ENCODE peak calls at places on chromosome 10, in eight cellular contexts. One of them, this sample, is unnamed.

GRCh38 chr10:61188691-61189090 is 244.7 kb upstream of the RHOBTB1 start:
- DNase-seq in mammary epithelial cell: no peak
- DNase-seq in cardiac muscle cell: peak; percentile 5
- DNase-seq in fibroblast of lung: no peak
- DNase-seq in substantia nigra: no peak
- DNase-seq in right cardiac atrium: no peak
- DNase-seq in A549: no peak
- DNase-seq in CD8-positive, alpha-beta memory T cell: no peak
- DNase-seq in this sample: no peak

GRCh38 chr10:104816501-104816900 is 175.4 kb downstream of the SORCS3 start:
- DNase-seq in CD8-positive, alpha-beta memory T cell: no peak
- DNase-seq in right cardiac atrium: no peak
- DNase-seq in substantia nigra: no peak
- DNase-seq in fibroblast of lung: no peak
- DNase-seq in A549: no peak
- DNase-seq in cardiac muscle cell: no peak
- DNase-seq in mammary epithelial cell: no peak
- DNase-seq in this sample: no peak

GRCh38 chr10:32149257-32149955 is 93.2 kb upstream of the KIF5B start:
- DNase-seq in cardiac muscle cell: no peak
- DNase-seq in fibroblast of lung: peak; percentile 95
- DNase-seq in substantia nigra: no peak
- DNase-seq in mammary epithelial cell: peak; percentile 89
- DNase-seq in A549: no peak
- DNase-seq in CD8-positive, alpha-beta memory T cell: no peak
- DNase-seq in right cardiac atrium: peak; percentile 81
- DNase-seq in this sample: peak; percentile 91

GRCh38 chr10:129693382-129693781 is 226.3 kb downstream of the MGMT start:
- DNase-seq in mammary epithelial cell: no peak
- DNase-seq in fibroblast of lung: no peak
- DNase-seq in substantia nigra: no peak
- DNase-seq in cardiac muscle cell: no peak
- DNase-seq in CD8-positive, alpha-beta memory T cell: no peak
- DNase-seq in A549: no peak
- DNase-seq in right cardiac atrium: no peak
- DNase-seq in this sample: no peak

GRCh38 chr10:89904755-89905154 is 203.4 kb downstream of the KIF20B start:
- DNase-seq in CD8-positive, alpha-beta memory T cell: no peak
- DNase-seq in fibroblast of lung: peak; percentile 66
- DNase-seq in mammary epithelial cell: peak; percentile 91
- DNase-seq in cardiac muscle cell: no peak
- DNase-seq in substantia nigra: no peak
- DNase-seq in A549: no peak
- DNase-seq in right cardiac atrium: no peak
- DNase-seq in this sample: peak; percentile 58

GRCh38 chr10:83881647-83882046 is 257.7 kb upstream of the GHITM start:
- DNase-seq in cardiac muscle cell: no peak
- DNase-seq in A549: no peak
- DNase-seq in substantia nigra: no peak
- DNase-seq in fibroblast of lung: peak; percentile 74
- DNase-seq in mammary epithelial cell: no peak
- DNase-seq in right cardiac atrium: no peak
- DNase-seq in CD8-positive, alpha-beta memory T cell: no peak
- DNase-seq in this sample: no peak

GRCh38 chr10:49167629-49168540 is 20.3 kb downstream of the TMEM273 start:
- DNase-seq in A549: no peak
- DNase-seq in fibroblast of lung: no peak
- DNase-seq in right cardiac atrium: no peak
- DNase-seq in substantia nigra: no peak
- DNase-seq in cardiac muscle cell: no peak
- DNase-seq in mammary epithelial cell: no peak
- DNase-seq in CD8-positive, alpha-beta memory T cell: no peak
- DNase-seq in this sample: no peak

GRCh38 chr10:46285300-46285699 is 1.5 kb upstream of the ANTXRL start:
- DNase-seq in cardiac muscle cell: no peak
- DNase-seq in substantia nigra: no peak
- DNase-seq in CD8-positive, alpha-beta memory T cell: no peak
- DNase-seq in fibroblast of lung: no peak
- DNase-seq in A549: no peak
- DNase-seq in right cardiac atrium: no peak
- DNase-seq in mammary epithelial cell: no peak
- DNase-seq in this sample: no peak

GRCh38 chr10:73467210-73467609 is 28.6 kb downstream of the PPP3CB start:
- DNase-seq in cardiac muscle cell: peak; percentile 18
- DNase-seq in A549: no peak
- DNase-seq in CD8-positive, alpha-beta memory T cell: no peak
- DNase-seq in fibroblast of lung: no peak
- DNase-seq in substantia nigra: no peak
- DNase-seq in right cardiac atrium: no peak
- DNase-seq in mammary epithelial cell: no peak
- DNase-seq in this sample: no peak

GRCh38 chr10:6396652-6397051 is 183.4 kb downstream of the PRKCQ start:
- DNase-seq in mammary epithelial cell: peak; percentile 80
- DNase-seq in right cardiac atrium: no peak
- DNase-seq in fibroblast of lung: peak; percentile 74
- DNase-seq in CD8-positive, alpha-beta memory T cell: no peak
- DNase-seq in cardiac muscle cell: no peak
- DNase-seq in A549: no peak
- DNase-seq in substantia nigra: no peak
- DNase-seq in this sample: peak; percentile 39

GRCh38 chr10:133159950-133160812 is at the start of gene KNDC1:
- DNase-seq in fibroblast of lung: peak; percentile 23
- DNase-seq in right cardiac atrium: no peak
- DNase-seq in CD8-positive, alpha-beta memory T cell: peak; percentile 50
- DNase-seq in A549: peak; percentile 80
- DNase-seq in cardiac muscle cell: peak; percentile 84
- DNase-seq in mammary epithelial cell: no peak
- DNase-seq in substantia nigra: no peak
- DNase-seq in this sample: no peak

GRCh38 chr10:58115218-58116050 is 152.3 kb downstream of the IPMK start:
- DNase-seq in substantia nigra: no peak
- DNase-seq in A549: no peak
- DNase-seq in right cardiac atrium: no peak
- DNase-seq in CD8-positive, alpha-beta memory T cell: no peak
- DNase-seq in cardiac muscle cell: no peak
- DNase-seq in mammary epithelial cell: no peak
- DNase-seq in fibroblast of lung: peak; percentile 10
- DNase-seq in this sample: no peak

GRCh38 chr10:20714518-20714917 is 182.6 kb downstream of the NEBL start:
- DNase-seq in A549: no peak
- DNase-seq in substantia nigra: no peak
- DNase-seq in right cardiac atrium: no peak
- DNase-seq in mammary epithelial cell: peak; percentile 64
- DNase-seq in CD8-positive, alpha-beta memory T cell: no peak
- DNase-seq in cardiac muscle cell: no peak
- DNase-seq in fibroblast of lung: no peak
- DNase-seq in this sample: peak; percentile 14

GRCh38 chr10:77012811-77013500 is 624.7 kb downstream of the KCNMA1 start:
- DNase-seq in mammary epithelial cell: no peak
- DNase-seq in substantia nigra: no peak
- DNase-seq in cardiac muscle cell: no peak
- DNase-seq in CD8-positive, alpha-beta memory T cell: no peak
- DNase-seq in A549: no peak
- DNase-seq in fibroblast of lung: no peak
- DNase-seq in right cardiac atrium: peak; percentile 60
- DNase-seq in this sample: no peak

GRCh38 chr10:76067447-76067846 is 636.0 kb downstream of the LRMDA start:
- DNase-seq in fibroblast of lung: no peak
- DNase-seq in cardiac muscle cell: no peak
- DNase-seq in mammary epithelial cell: no peak
- DNase-seq in substantia nigra: no peak
- DNase-seq in right cardiac atrium: no peak
- DNase-seq in A549: no peak
- DNase-seq in CD8-positive, alpha-beta memory T cell: no peak
- DNase-seq in this sample: no peak

GRCh38 chr10:129057856-129058663 is 409.0 kb upstream of the MGMT start:
- DNase-seq in A549: no peak
- DNase-seq in fibroblast of lung: no peak
- DNase-seq in substantia nigra: no peak
- DNase-seq in right cardiac atrium: no peak
- DNase-seq in mammary epithelial cell: no peak
- DNase-seq in CD8-positive, alpha-beta memory T cell: peak; percentile 63
- DNase-seq in cardiac muscle cell: no peak
- DNase-seq in this sample: no peak

GRCh38 chr10:14456218-14456869 is 125.6 kb upstream of the FRMD4A start:
- DNase-seq in fibroblast of lung: no peak
- DNase-seq in A549: no peak
- DNase-seq in substantia nigra: no peak
- DNase-seq in CD8-positive, alpha-beta memory T cell: no peak
- DNase-seq in mammary epithelial cell: no peak
- DNase-seq in cardiac muscle cell: no peak
- DNase-seq in right cardiac atrium: no peak
- DNase-seq in this sample: no peak

GRCh38 chr10:115936926-115937755 is 335.9 kb downstream of the GFRA1 start:
- DNase-seq in right cardiac atrium: no peak
- DNase-seq in mammary epithelial cell: peak; percentile 36
- DNase-seq in fibroblast of lung: peak; percentile 82
- DNase-seq in CD8-positive, alpha-beta memory T cell: no peak
- DNase-seq in substantia nigra: no peak
- DNase-seq in cardiac muscle cell: no peak
- DNase-seq in A549: no peak
- DNase-seq in this sample: peak; percentile 71

GRCh38 chr10:69630651-69631400 is 779 bp downstream of the FAM241B start:
- DNase-seq in fibroblast of lung: no peak
- DNase-seq in CD8-positive, alpha-beta memory T cell: no peak
- DNase-seq in right cardiac atrium: no peak
- DNase-seq in substantia nigra: no peak
- DNase-seq in mammary epithelial cell: peak; percentile 3
- DNase-seq in cardiac muscle cell: no peak
- DNase-seq in A549: no peak
- DNase-seq in this sample: no peak
- H3K27ac ChIP-seq in fibroblast of lung: no peak overlapping the region
- H3K27ac ChIP-seq in CD8-positive, alpha-beta memory T cell: peak overlapping the region; percentile 16
- H3K27ac ChIP-seq in right cardiac atrium: no peak overlapping the region
- H3K27ac ChIP-seq in substantia nigra: no peak overlapping the region
- H3K27ac ChIP-seq in mammary epithelial cell: no peak overlapping the region
- H3K27ac ChIP-seq in cardiac muscle cell: no peak overlapping the region
- H3K27ac ChIP-seq in A549: peak overlapping the region; percentile 80
- H3K27ac ChIP-seq in this sample: no peak overlapping the region

GRCh38 chr10:121832647-121833046 is 95.2 kb downstream of the ATE1 start:
- DNase-seq in substantia nigra: no peak
- DNase-seq in right cardiac atrium: no peak
- DNase-seq in A549: no peak
- DNase-seq in mammary epithelial cell: no peak
- DNase-seq in CD8-positive, alpha-beta memory T cell: no peak
- DNase-seq in cardiac muscle cell: no peak
- DNase-seq in fibroblast of lung: no peak
- DNase-seq in this sample: no peak

GRCh38 chr10:121830101-121830500 is 97.7 kb downstream of the ATE1 start:
- DNase-seq in mammary epithelial cell: no peak
- DNase-seq in A549: no peak
- DNase-seq in CD8-positive, alpha-beta memory T cell: no peak
- DNase-seq in substantia nigra: no peak
- DNase-seq in cardiac muscle cell: peak; percentile 8
- DNase-seq in right cardiac atrium: no peak
- DNase-seq in fibroblast of lung: no peak
- DNase-seq in this sample: no peak

GRCh38 chr10:121831777-121832176 is 96.1 kb downstream of the ATE1 start:
- DNase-seq in cardiac muscle cell: no peak
- DNase-seq in fibroblast of lung: no peak
- DNase-seq in substantia nigra: no peak
- DNase-seq in right cardiac atrium: no peak
- DNase-seq in CD8-positive, alpha-beta memory T cell: no peak
- DNase-seq in mammary epithelial cell: no peak
- DNase-seq in A549: no peak
- DNase-seq in this sample: no peak

GRCh38 chr10:121833387-121833786 is 94.4 kb downstream of the ATE1 start:
- DNase-seq in substantia nigra: no peak
- DNase-seq in fibroblast of lung: no peak
- DNase-seq in CD8-positive, alpha-beta memory T cell: no peak
- DNase-seq in right cardiac atrium: no peak
- DNase-seq in mammary epithelial cell: no peak
- DNase-seq in cardiac muscle cell: no peak
- DNase-seq in A549: no peak
- DNase-seq in this sample: no peak

DNA sequence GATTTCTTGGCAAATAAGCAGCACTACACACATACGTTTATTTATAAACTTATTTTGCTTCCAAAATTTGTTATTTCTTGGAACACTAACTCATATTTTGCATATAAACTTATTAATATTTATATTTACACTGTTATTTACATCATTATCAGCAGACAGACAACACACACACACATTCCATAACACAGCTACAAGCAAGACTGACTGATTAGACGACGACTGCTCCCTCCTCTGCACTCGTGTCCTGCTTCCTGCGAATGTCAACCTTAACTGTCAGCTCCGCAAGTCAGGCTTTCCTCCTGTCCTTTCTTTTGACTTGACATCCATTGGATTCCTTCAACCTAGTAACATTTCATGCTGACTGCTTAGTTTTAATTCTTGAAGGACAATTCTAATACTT is 96.6 kb downstream of the ATE1 start:
- DNase-seq in CD8-positive, alpha-beta memory T cell: no peak
- DNase-seq in cardiac muscle cell: peak; percentile 14
- DNase-seq in mammary epithelial cell: no peak
- DNase-seq in fibroblast of lung: no peak
- DNase-seq in right cardiac atrium: no peak
- DNase-seq in A549: no peak
- DNase-seq in substantia nigra: no peak
- DNase-seq in this sample: no peak
- H3K27ac ChIP-seq in CD8-positive, alpha-beta memory T cell: no peak overlapping the region
- H3K27ac ChIP-seq in cardiac muscle cell: peak overlapping the region; percentile 5
- H3K27ac ChIP-seq in mammary epithelial cell: no peak overlapping the region
- H3K27ac ChIP-seq in fibroblast of lung: no peak overlapping the region
- H3K27ac ChIP-seq in right cardiac atrium: no peak overlapping the region
- H3K27ac ChIP-seq in A549: no peak overlapping the region
- H3K27ac ChIP-seq in substantia nigra: no peak overlapping the region
- H3K27ac ChIP-seq in this sample: no peak overlapping the region

GRCh38 chr10:28687683-28688001 is 10.3 kb downstream of the BAMBI start:
- DNase-seq in A549: no peak
- DNase-seq in CD8-positive, alpha-beta memory T cell: no peak
- DNase-seq in fibroblast of lung: no peak
- DNase-seq in substantia nigra: no peak
- DNase-seq in right cardiac atrium: no peak
- DNase-seq in cardiac muscle cell: no peak
- DNase-seq in mammary epithelial cell: no peak
- DNase-seq in this sample: no peak
- H3K27ac ChIP-seq in A549: no peak overlapping the region
- H3K27ac ChIP-seq in CD8-positive, alpha-beta memory T cell: no peak overlapping the region
- H3K27ac ChIP-seq in fibroblast of lung: no peak overlapping the region
- H3K27ac ChIP-seq in substantia nigra: no peak overlapping the region
- H3K27ac ChIP-seq in right cardiac atrium: no peak overlapping the region
- H3K27ac ChIP-seq in cardiac muscle cell: peak overlapping the region; percentile 99
- H3K27ac ChIP-seq in mammary epithelial cell: no peak overlapping the region
- H3K27ac ChIP-seq in this sample: no peak overlapping the region

DNA sequence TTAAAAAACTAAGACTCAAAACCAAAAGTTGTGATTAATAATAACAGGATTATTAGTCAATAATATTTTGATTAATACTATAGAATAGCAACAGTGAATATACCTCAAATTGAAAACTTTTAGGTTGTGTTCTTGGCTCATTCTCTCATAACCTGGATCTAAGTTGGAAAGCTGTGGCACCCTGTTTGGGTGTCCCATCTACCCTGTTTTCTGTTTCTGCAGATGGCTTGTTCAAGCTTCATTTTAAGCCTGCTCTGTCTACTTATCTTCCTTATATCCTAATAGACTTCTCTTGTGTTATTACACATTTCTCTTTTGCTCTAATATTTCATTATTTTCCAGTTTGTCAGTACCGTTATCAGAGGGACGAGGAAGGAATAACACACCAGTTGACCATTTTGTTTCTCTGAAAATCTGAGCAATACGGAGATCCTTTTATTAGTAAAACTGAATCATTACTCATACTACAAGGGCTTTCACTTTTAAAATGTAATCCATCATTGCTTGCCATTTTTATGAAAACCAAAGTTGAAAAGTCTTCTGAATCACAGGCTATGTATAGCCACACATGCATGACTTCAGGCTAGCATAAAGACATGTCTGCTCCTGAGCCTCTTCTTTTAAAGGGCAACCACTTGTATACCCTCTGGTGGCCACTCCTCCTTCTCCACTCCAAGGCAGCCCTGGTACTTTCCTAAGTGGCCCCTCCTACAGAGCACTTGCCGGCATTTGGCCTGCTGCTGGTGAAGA is 22.3 kb downstream of the COX15 start:
- DNase-seq in right cardiac atrium: no peak
- DNase-seq in fibroblast of lung: peak; percentile 57
- DNase-seq in substantia nigra: no peak
- DNase-seq in mammary epithelial cell: peak; percentile 55
- DNase-seq in CD8-positive, alpha-beta memory T cell: no peak
- DNase-seq in A549: no peak
- DNase-seq in cardiac muscle cell: peak; percentile 73
- DNase-seq in this sample: peak; percentile 83
- H3K27ac ChIP-seq in right cardiac atrium: no peak overlapping the region
- H3K27ac ChIP-seq in fibroblast of lung: peak overlapping the region; percentile 13
- H3K27ac ChIP-seq in substantia nigra: no peak overlapping the region
- H3K27ac ChIP-seq in mammary epithelial cell: no peak overlapping the region
- H3K27ac ChIP-seq in CD8-positive, alpha-beta memory T cell: peak overlapping the region; percentile 34
- H3K27ac ChIP-seq in A549: no peak overlapping the region
- H3K27ac ChIP-seq in cardiac muscle cell: peak overlapping the region; percentile 24
- H3K27ac ChIP-seq in this sample: no peak overlapping the region

This sample was measured in foreskin keratinocyte.